ENCODE peak calls at places on chromosomes 13 and 19, in five cellular contexts. P is tibial nerve; B is WTC11; F is CD4-positive, alpha-beta T cell; J is tibial artery. Q is an unnamed sample.

GRCh38 chr19:6773323-6773931 is 919 bp downstream of the VAV1 start:
- DNase-seq in P (no peak), B (no peak), F (no peak), J (no peak), Q (no peak)

GRCh38 chr13:102968572-102969228 is 97.5 kb downstream of the SLC10A2 start:
- DNase-seq in P (no peak), B (no peak), F (no peak), J (no peak), Q (no peak)

GRCh38 chr13:80035096-80035495 is 305.8 kb downstream of the SPRY2 start:
- DNase-seq in P (no peak), B (no peak), F (no peak), J (no peak), Q (no peak)

GRCh38 chr13:45296259-45296658 is 44.7 kb downstream of the TPT1 start:
- DNase-seq in P (no peak), B (no peak), F (no peak), J (no peak), Q (no peak)

GRCh38 chr13:52779028-52779612 is 39.5 kb upstream of the CNMD start:
- DNase-seq in P (no peak), B (no peak), F (no peak), J (no peak), Q (no peak)

GRCh38 chr13:24911135-24911524 is 147.2 kb downstream of the RNF17 start:
- DNase-seq in P (no peak), B (no peak), F (no peak), J (no peak), Q (no peak)

GRCh38 chr13:98476106-98476505 is 100.8 kb downstream of the STK24 start:
- DNase-seq in P (no peak), B (peak; percentile 80), F (no peak), J (no peak), Q (no peak)

GRCh38 chr13:61128850-61129645 is 286.6 kb downstream of the PCDH20 start:
- DNase-seq in P (no peak), B (no peak), F (no peak), J (no peak), Q (no peak)

GRCh38 chr19:3516675-3517207 is 10.6 kb downstream of the FZR1 start:
- DNase-seq in P (no peak), B (no peak), F (peak; percentile 28), J (no peak), Q (peak; percentile 68)

GRCh38 chr19:3057275-3057714 is 5.0 kb downstream of the TLE5 start:
- DNase-seq in P (peak; percentile 69), B (no peak), F (no peak), J (peak; percentile 95), Q (no peak)

GRCh38 chr19:1566392-1567115 is 1.6 kb downstream of the MEX3D start:
- DNase-seq in P (peak; percentile 45), B (peak; percentile 74), F (no peak), J (peak; percentile 77), Q (no peak)

GRCh38 chr13:21683034-21683733 is 12.3 kb downstream of the FGF9 start:
- DNase-seq in P (no peak), B (no peak), F (no peak), J (no peak), Q (no peak)

GRCh38 chr19:58150328-58150921 is at the start of gene ZNF329:
- DNase-seq in P (peak; percentile 69), B (peak; percentile 91), F (peak; percentile 92), J (peak; percentile 89), Q (peak; percentile 94)

GRCh38 chr19:42850981-42851717 is 28.4 kb downstream of the PSG1 start:
- DNase-seq in P (peak; percentile 34), B (no peak), F (no peak), J (peak; percentile 89), Q (no peak)

GRCh38 chr19:44499962-44500949 is at the start of gene ZNF180:
- DNase-seq in P (peak; percentile 93), B (peak; percentile 99), F (peak; percentile 89), J (peak; percentile 95), Q (peak; percentile 96)
- TF ChIP-seq CTCF in P (peak; percentile 61), B (peak; percentile 55), F (peak; percentile 60), J (peak; percentile 58), Q (peak; percentile 81)

DNA sequence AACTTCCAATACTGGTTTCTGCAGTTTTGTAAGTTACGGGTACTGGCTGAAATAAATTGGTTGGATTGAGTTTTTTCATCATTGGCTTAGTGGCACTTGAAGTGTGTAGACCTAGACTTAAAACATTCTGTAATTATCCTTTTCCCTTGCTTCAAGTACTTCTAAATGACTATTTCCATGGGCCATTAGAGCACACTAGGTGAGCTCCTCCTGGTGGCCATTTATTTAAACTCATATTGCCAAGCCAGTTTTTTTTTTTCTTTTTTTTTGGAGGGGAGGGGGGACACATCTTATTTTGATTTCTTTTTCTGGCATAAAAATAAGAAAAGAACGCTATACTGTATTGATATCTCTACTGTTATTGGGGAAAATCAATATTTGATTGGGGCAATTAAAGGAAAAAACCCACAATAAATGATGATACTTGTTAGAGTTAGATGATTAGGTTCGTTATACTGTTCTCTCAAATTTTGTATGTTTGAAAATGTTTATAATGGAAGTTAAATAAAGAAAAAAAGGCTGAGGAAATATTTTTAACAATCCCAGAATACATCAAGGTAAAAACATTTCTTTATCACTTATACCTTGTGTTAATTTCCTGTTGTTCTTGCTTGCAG is 82.9 kb downstream of the PDS5B start:
- DNase-seq in P (no peak), B (no peak), F (no peak), J (no peak), Q (no peak)
- TF ChIP-seq CTCF in P (peak; percentile 59), B (peak; percentile 31), F (peak; percentile 71), J (peak; percentile 52), Q (peak; percentile 86)

GRCh38 chr19:4829001-4829712 is 2.4 kb downstream of the TICAM1 start:
- DNase-seq in P (no peak), B (no peak), F (no peak), J (no peak), Q (no peak)
- TF ChIP-seq CTCF in P (peak; percentile 7), B (no peak), F (no peak), J (no peak), Q (no peak)

DNA sequence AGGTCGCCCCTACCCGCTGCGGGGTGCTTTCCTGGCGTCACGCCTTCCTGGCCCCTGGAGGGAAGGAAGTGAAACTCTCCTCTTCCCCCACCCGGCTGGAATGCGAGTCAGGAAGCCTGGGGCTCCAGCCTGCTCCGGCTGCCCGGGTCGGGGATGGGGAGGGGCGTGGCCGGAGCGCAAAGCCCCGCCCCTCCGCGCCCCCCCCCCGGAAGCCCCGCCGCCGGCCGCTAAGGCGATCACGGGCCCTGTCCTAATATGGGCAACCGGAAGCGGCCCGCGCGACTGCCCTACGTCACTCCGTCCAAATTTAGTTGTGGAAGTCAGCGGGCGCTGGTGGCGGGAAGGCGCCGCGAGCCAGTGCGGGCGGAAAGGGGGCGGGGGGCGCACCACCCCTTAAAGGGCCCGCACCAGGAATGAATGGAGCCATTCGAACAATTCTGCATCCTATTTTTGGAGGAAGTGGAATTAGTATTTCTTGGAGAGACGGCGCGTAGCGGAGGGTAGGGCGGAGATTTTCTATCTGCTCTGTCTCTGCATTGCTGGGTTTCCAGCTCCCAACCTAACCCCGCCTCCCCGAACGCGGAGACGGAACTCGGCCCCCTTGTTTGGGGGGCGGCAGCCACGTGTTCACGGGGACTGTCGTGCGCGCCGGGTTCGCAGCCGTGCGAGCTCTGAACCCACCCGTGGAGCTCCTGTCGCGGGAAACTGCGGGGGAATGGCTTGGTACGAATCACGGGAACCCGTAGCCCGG is 1.6 kb downstream of the IER2 start:
- DNase-seq in P (peak; percentile 97), B (peak; percentile 97), F (peak; percentile 92), J (peak; percentile 99), Q (peak; percentile 98)
- TF ChIP-seq CTCF in P (peak; percentile 16), B (no peak), F (no peak), J (no peak), Q (no peak)

Q was measured in type B pancreatic cell.